ENCODE peak calls at places on chromosome 5, in four cellular contexts. V is K562, C is HCT116, P is HepG2. M is an unnamed sample.

GRCh38 chr5:10866913-10867312 is 105.9 kb upstream of the DAP start:
- DNase-seq in V (no peak), C (no peak), P (no peak), M (no peak)

GRCh38 chr5:63439537-63439936 is 522.7 kb downstream of the HTR1A start:
- DNase-seq in V (no peak), C (no peak), P (no peak), M (no peak)

GRCh38 chr5:76604838-76605237 is 18.4 kb downstream of the F2RL2 start:
- DNase-seq in V (no peak), C (no peak), P (peak), M (no peak)

GRCh38 chr5:26948921-26949320 is 89.5 kb downstream of the CDH9 start:
- DNase-seq in V (no peak), C (no peak), P (no peak), M (no peak)

GRCh38 chr5:490116-491094 is 33.8 kb downstream of the SLC9A3 start:
- DNase-seq in V (no peak), C (no peak), P (no peak), M (no peak)

GRCh38 chr5:25963251-25964008 is 1075.0 kb downstream of the CDH9 start:
- DNase-seq in V (no peak), C (no peak), P (no peak), M (no peak)

GRCh38 chr5:54619732-54620582 is 102.4 kb downstream of the SNX18 start:
- DNase-seq in V (no peak), C (no peak), P (no peak), M (no peak)

GRCh38 chr5:135437796-135438560 is 9.2 kb downstream of the DCANP1 start:
- DNase-seq in V (peak), C (peak), P (peak), M (peak)

GRCh38 chr5:38494175-38494574 is 62.3 kb downstream of the LIFR start:
- DNase-seq in V (no peak), C (no peak), P (no peak), M (no peak)

GRCh38 chr5:131633830-131634229 is 1.2 kb downstream of the RAPGEF6 start:
- DNase-seq in V (no peak), C (no peak), P (no peak), M (no peak)

GRCh38 chr5:55868846-55869245 is 17.7 kb downstream of the IL31RA start:
- DNase-seq in V (peak), C (peak), P (peak), M (peak)

GRCh38 chr5:79727722-79728355 is 38.2 kb downstream of the CMYA5 start:
- DNase-seq in V (no peak), C (no peak), P (no peak), M (no peak)

GRCh38 chr5:107170620-107171019 is 500.1 kb downstream of the EFNA5 start:
- DNase-seq in V (no peak), C (no peak), P (no peak), M (no peak)

GRCh38 chr5:113902917-113903681 is 389.6 kb downstream of the YTHDC2 start:
- DNase-seq in V (no peak), C (no peak), P (no peak), M (no peak)

GRCh38 chr5:98570661-98571181 is 202.7 kb upstream of the RGMB start:
- DNase-seq in V (no peak), C (no peak), P (no peak), M (no peak)
- TF ChIP-seq TCF7L2 in V (no peak), C (no peak), P (no peak), M (no peak)

GRCh38 chr5:151003503-151003860 is 16.9 kb upstream of the GPX3 start:
- DNase-seq in V (no peak), C (no peak), P (no peak), M (no peak)

GRCh38 chr5:151002681-151003502 is 17.5 kb upstream of the GPX3 start:
- DNase-seq in V (no peak), C (no peak), P (no peak), M (no peak)

GRCh38 chr5:150999704-151000452 is 20.5 kb upstream of the GPX3 start:
- DNase-seq in V (no peak), C (no peak), P (no peak), M (no peak)

GRCh38 chr5:151002250-151002649 is 18.1 kb upstream of the GPX3 start:
- DNase-seq in V (peak), C (peak), P (peak), M (no peak)

DNA sequence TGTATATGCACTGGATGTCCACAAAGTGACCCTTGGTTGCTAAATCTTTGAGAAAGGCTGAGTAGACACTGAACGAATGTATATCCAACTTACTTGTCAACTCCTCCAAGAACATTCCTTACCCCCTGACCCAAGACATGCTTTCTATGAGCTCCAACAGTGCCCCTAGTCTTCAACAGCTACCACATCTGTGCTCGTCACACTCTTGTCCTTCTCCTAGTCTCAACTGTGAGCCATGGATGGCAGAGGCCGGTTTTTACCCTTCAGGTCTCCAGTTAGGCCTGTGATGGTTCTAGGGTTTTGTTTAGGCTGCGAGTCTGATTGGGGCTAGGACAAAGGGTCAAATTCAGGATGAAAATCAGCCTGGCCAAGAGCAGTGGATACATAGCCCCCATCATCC is 19.0 kb upstream of the GPX3 start:
- DNase-seq in V (no peak), C (no peak), P (no peak), M (no peak)
- TF ChIP-seq CTCF in V (no peak), C (no peak), P (no peak), M (no peak)

GRCh38 chr5:102777099-102777498 is 22.0 kb downstream of the PAM start:
- DNase-seq in V (no peak), C (no peak), P (no peak), M (no peak)
- TF ChIP-seq TCF7L2 in V (no peak), C (no peak), P (no peak), M (no peak)

GRCh38 chr5:179820127-179820482 is 600 bp upstream of the SQSTM1 start:
- DNase-seq in V (no peak), C (no peak), P (no peak), M (no peak)

GRCh38 chr5:179820483-179821297 is at the start of gene SQSTM1:
- DNase-seq in V (peak), C (no peak), P (peak), M (no peak)

GRCh38 chr5:179822059-179822432 is 1.3 kb downstream of the SQSTM1 start:
- DNase-seq in V (no peak), C (no peak), P (no peak), M (no peak)

GRCh38 chr5:179822444-179822990 is 1.8 kb downstream of the SQSTM1 start:
- DNase-seq in V (no peak), C (no peak), P (no peak), M (no peak)

DNA sequence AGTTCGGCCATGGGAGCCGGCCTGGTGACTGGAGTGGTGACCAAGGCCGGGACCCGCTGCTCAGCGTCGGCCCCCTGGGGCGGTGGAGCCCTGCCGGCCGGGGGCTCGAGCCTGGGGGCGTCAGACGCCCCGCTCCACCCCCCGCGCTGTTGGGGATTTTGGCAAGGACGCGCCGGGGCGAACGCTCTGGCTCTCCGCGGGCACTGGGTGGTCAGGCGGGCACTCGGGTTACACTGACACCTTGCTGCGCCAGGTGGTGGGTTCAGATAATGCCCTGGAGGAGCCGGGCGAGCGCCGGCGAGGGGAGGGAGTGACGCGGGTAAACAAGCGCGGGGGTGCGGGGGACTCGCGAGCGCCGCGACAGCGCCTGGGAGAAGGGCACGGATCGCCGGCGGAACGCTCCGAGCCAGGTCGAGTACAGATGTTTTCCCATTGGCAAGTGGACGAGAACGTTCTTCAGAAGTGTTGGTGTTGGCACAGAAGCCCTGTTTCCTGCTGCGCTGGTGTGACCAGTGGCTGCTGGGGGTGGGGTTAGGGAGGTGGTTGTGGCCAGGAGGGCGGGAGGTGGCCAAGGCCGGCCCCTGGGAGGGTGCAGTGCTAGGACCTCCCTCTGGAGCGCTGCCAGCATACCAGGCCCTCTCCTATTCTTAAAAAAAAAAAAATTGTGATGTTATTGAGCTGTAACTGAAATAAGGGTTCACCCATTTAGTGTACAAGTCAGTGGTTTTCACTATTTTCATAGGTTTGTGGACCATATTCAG is 773 bp downstream of the SQSTM1 start:
- DNase-seq in V (peak), C (peak), P (peak), M (no peak)
- TF ChIP-seq CTCF in V (no peak), C (no peak), P (peak), M (no peak)

DNA sequence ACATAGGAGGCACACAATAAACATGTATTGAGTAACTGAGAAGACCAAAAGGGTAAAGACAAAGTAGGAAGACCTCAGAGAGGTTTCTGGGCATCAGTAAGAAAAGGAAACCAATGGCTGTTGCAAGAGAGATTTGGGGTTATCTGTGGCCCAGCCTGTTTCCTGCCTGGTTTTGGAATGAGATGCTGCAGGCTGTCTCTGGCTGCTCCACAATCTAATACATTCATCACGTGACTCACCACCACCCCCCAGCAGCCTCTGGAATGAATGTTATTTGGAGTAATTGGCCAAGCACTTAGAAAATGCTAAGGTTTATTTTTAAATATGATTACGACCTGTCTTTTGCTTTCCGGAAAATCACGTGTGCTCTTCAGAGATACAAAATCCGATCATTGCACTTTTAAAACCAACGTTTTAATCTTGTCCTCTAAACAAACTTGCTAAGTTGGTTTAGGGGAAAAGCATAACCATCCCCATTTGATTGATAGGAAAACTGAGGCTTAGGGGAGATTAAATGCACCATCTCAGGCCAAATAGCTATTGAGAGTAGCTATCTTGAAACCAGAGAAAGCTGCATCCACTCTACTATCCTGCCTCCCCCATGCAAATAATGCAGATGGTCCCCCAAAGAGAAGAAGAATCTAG is 151.9 kb upstream of the ADRA1B start:
- DNase-seq in V (no peak), C (no peak), P (no peak), M (no peak)
- TF ChIP-seq TCF7L2 in V (no peak), C (no peak), P (no peak), M (no peak)

GRCh38 chr5:41918105-41918504 is 7.0 kb upstream of the FBXO4 start:
- DNase-seq in V (no peak), C (no peak), P (no peak), M (no peak)
- TF ChIP-seq CTCF in V (no peak), C (no peak), P (no peak), M (no peak)

GRCh38 chr5:84382363-84383295 is 2.1 kb downstream of the EDIL3 start:
- DNase-seq in V (no peak), C (no peak), P (no peak), M (no peak)

GRCh38 chr5:84383296-84383815 is 1.3 kb downstream of the EDIL3 start:
- DNase-seq in V (no peak), C (no peak), P (no peak), M (no peak)

GRCh38 chr5:84384604-84385575 is at the start of gene EDIL3:
- DNase-seq in V (no peak), C (no peak), P (no peak), M (no peak)

GRCh38 chr5:84385705-84386104 is 1.0 kb upstream of the EDIL3 start:
- DNase-seq in V (no peak), C (no peak), P (no peak), M (no peak)

DNA sequence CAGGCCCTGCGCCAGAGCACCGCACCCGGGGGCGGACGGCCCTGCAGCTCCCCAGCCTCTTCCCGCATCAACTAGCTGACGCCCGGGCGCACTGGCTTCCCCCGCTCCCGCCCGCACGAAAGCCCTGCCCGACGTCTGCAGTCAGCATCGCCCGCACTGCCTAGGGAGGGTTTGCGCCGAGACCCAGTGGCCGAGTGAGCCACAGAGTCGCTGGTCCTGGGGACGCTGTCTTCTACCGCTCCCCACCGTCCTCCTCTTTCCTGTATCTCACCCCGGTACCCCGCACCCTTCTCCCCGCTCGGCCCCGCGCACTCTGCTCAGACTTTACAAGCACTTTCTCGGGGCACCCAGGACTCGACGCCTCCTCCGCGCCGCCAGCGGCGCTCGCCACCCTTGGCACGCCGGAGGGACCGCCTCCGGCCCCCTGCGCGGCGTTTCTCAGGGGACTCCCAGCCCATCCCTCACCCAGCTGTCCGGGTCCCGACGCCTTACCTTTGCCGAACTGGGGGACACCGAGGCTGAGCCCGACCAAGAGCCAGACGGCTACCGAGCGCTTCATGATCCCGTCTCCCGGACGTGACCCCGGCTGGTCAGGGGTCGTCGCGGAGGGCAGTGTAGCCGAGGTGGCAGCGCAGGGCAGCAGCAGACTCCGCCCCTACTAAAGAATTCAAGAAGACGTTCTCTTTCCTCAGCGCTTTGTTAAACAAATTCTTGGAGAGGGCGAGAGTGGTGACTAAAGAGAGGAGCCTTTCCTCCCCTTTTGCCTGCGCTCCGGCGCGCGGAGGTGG is 670 bp downstream of the EDIL3 start:
- DNase-seq in V (no peak), C (no peak), P (no peak), M (no peak)
- TF ChIP-seq TCF7L2 in V (no peak), C (no peak), P (no peak), M (no peak)

GRCh38 chr5:141373673-141374317 is at the start of gene PCDHGA6:
- DNase-seq in V (no peak), C (no peak), P (no peak), M (no peak)
- TF ChIP-seq CTCF in V (peak), C (peak), P (no peak), M (no peak)

DNA sequence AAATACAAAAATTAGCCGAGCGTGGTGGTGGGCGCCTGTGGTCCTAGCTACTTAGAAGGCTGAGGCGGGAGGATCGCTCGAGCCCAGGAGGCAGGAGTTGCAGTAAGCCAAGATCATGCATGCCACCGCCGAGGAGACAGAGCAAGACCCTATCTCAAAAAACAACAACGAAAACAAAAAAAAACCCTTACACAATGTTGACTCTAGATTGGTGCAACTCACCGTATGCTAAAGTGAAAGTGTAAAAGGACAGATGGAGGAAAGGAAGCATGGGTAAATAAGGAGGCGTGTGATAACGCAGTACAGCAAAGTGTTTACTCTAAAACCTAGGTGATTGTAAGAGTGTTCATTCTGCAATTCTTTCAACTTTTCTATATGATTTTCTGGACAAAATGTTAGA is 15.9 kb upstream of the RUFY1 start:
- DNase-seq in V (no peak), C (no peak), P (peak), M (no peak)
- TF ChIP-seq TCF7L2 in V (no peak), C (no peak), P (no peak), M (no peak)

DNA sequence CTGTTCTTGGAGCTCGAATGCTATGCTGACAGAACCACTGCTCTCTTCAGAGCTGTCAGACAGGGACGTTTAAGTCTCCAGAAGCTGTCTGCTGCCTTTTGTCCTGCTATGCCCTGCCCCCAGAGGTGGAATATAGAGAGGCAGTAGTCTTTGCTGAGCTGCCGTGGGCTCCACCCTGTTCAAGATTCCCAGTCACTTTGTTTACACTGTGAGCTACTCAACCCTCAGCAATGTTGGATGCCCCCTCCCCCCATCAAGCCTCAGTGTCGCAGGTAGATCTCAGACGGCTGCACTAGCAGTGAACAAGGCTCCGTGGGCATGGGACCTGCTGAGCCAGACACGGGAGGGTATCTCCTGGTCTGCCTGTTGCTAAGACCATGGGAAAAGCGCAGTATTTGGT is 344.2 kb downstream of the TMEM161B start:
- DNase-seq in V (no peak), C (no peak), P (peak), M (no peak)
- TF ChIP-seq CTCF in V (no peak), C (no peak), P (no peak), M (no peak)

M was measured in Panc1.